ENCODE peak calls at places on chromosomes 1 and 21, in four cellular contexts. Q is amniotic stem cell, P is uterus, B is hypothalamus. V is an unnamed sample.

GRCh38 chr1:35931424-35932157 is 686 bp downstream of the AGO3 start:
- DNase-seq in P (peak; percentile 40), B (no peak), Q (no peak), V (peak; percentile 6)

GRCh38 chr21:39529026-39529425 is 77.3 kb downstream of the SH3BGR start:
- DNase-seq in Q (no peak), B (no peak), P (no peak), V (no peak)

GRCh38 chr21:35088235-35088865 is 39.2 kb upstream of the RUNX1 start:
- DNase-seq in B (no peak), Q (no peak), P (no peak), V (no peak)

GRCh38 chr1:71964188-71964587 is 318.2 kb downstream of the NEGR1 start:
- DNase-seq in P (no peak), B (no peak), Q (no peak), V (no peak)

GRCh38 chr1:234206651-234207284 is 166.5 kb upstream of the COA6 start:
- DNase-seq in P (no peak), B (no peak), Q (no peak), V (no peak)

GRCh38 chr1:37919277-37919676 is 27.6 kb downstream of the INPP5B start:
- DNase-seq in P (no peak), B (no peak), Q (no peak), V (no peak)

GRCh38 chr1:187264995-187265602 is 436.4 kb downstream of the PLA2G4A start:
- DNase-seq in P (no peak), B (no peak), Q (peak; percentile 43), V (no peak)

GRCh38 chr1:166165661-166166399 is 971 bp downstream of the FAM78B start:
- DNase-seq in Q (no peak), P (peak; percentile 24), B (no peak), V (peak; percentile 19)

V was measured in heart right ventricle.